ENCODE peak calls at places on chromosomes 4 and X, in five cellular contexts. One of them, this sample, is unnamed.

GRCh38 chrX:353566-354535 is 32.9 kb downstream of the PPP2R3B start:
- DNase-seq in COR-L47: no peak
- DNase-seq in kidney tubule cell: no peak
- DNase-seq in activated CD4-positive, alpha-beta T cell treated with anti-CD3 and anti-CD28 coated beads for 4 hours: no peak
- DNase-seq in heart left ventricle: no peak
- DNase-seq in this sample: peak; percentile 8

GRCh38 chrX:7904557-7904956 is 22.7 kb downstream of the PNPLA4 start:
- DNase-seq in heart left ventricle: no peak
- DNase-seq in kidney tubule cell: no peak
- DNase-seq in activated CD4-positive, alpha-beta T cell treated with anti-CD3 and anti-CD28 coated beads for 4 hours: no peak
- DNase-seq in COR-L47: no peak
- DNase-seq in this sample: no peak

GRCh38 chrX:9148626-9149385 is 114.9 kb upstream of the FAM9B start:
- DNase-seq in heart left ventricle: no peak
- DNase-seq in kidney tubule cell: peak; percentile 85
- DNase-seq in COR-L47: no peak
- DNase-seq in activated CD4-positive, alpha-beta T cell treated with anti-CD3 and anti-CD28 coated beads for 4 hours: no peak
- DNase-seq in this sample: no peak

GRCh38 chr4:137707626-137708025 is 175.3 kb upstream of the PCDH18 start:
- DNase-seq in COR-L47: no peak
- DNase-seq in activated CD4-positive, alpha-beta T cell treated with anti-CD3 and anti-CD28 coated beads for 4 hours: no peak
- DNase-seq in heart left ventricle: no peak
- DNase-seq in kidney tubule cell: no peak
- DNase-seq in this sample: no peak

GRCh38 chr4:183876268-183876934 is 28.7 kb upstream of the STOX2 start:
- DNase-seq in activated CD4-positive, alpha-beta T cell treated with anti-CD3 and anti-CD28 coated beads for 4 hours: no peak
- DNase-seq in kidney tubule cell: peak; percentile 95
- DNase-seq in COR-L47: peak; percentile 92
- DNase-seq in heart left ventricle: peak; percentile 89
- DNase-seq in this sample: peak; percentile 83

GRCh38 chr4:26692014-26692726 is 108.3 kb downstream of the TBC1D19 start:
- DNase-seq in kidney tubule cell: no peak
- DNase-seq in COR-L47: no peak
- DNase-seq in heart left ventricle: no peak
- DNase-seq in activated CD4-positive, alpha-beta T cell treated with anti-CD3 and anti-CD28 coated beads for 4 hours: no peak
- DNase-seq in this sample: no peak

GRCh38 chr4:85210353-85210752 is 243.9 kb upstream of the WDFY3 start:
- DNase-seq in COR-L47: no peak
- DNase-seq in activated CD4-positive, alpha-beta T cell treated with anti-CD3 and anti-CD28 coated beads for 4 hours: no peak
- DNase-seq in kidney tubule cell: peak; percentile 84
- DNase-seq in heart left ventricle: no peak
- DNase-seq in this sample: no peak

GRCh38 chrX:34849371-34849770 is 93.2 kb upstream of the FAM47B start:
- DNase-seq in kidney tubule cell: no peak
- DNase-seq in heart left ventricle: no peak
- DNase-seq in activated CD4-positive, alpha-beta T cell treated with anti-CD3 and anti-CD28 coated beads for 4 hours: no peak
- DNase-seq in COR-L47: no peak
- DNase-seq in this sample: no peak

GRCh38 chrX:125646195-125646594 is 326.5 kb downstream of the TEX13C start:
- DNase-seq in heart left ventricle: no peak
- DNase-seq in activated CD4-positive, alpha-beta T cell treated with anti-CD3 and anti-CD28 coated beads for 4 hours: no peak
- DNase-seq in kidney tubule cell: peak; percentile 2
- DNase-seq in COR-L47: no peak
- DNase-seq in this sample: no peak

GRCh38 chrX:154135458-154136229 is 8.4 kb upstream of the OPN1LW start:
- DNase-seq in heart left ventricle: no peak
- DNase-seq in activated CD4-positive, alpha-beta T cell treated with anti-CD3 and anti-CD28 coated beads for 4 hours: no peak
- DNase-seq in COR-L47: no peak
- DNase-seq in kidney tubule cell: peak; percentile 70
- DNase-seq in this sample: no peak

GRCh38 chr4:68490826-68491457 is 43.7 kb downstream of the TMPRSS11E start:
- DNase-seq in activated CD4-positive, alpha-beta T cell treated with anti-CD3 and anti-CD28 coated beads for 4 hours: no peak
- DNase-seq in COR-L47: no peak
- DNase-seq in heart left ventricle: no peak
- DNase-seq in kidney tubule cell: no peak
- DNase-seq in this sample: no peak

GRCh38 chr4:110348711-110349383 is 127.1 kb upstream of the ENPEP start:
- DNase-seq in heart left ventricle: no peak
- DNase-seq in activated CD4-positive, alpha-beta T cell treated with anti-CD3 and anti-CD28 coated beads for 4 hours: no peak
- DNase-seq in COR-L47: no peak
- DNase-seq in kidney tubule cell: no peak
- DNase-seq in this sample: no peak

GRCh38 chr4:173243321-173243720 is 74.7 kb downstream of the GALNT7 start:
- DNase-seq in heart left ventricle: no peak
- DNase-seq in COR-L47: no peak
- DNase-seq in kidney tubule cell: peak; percentile 84
- DNase-seq in activated CD4-positive, alpha-beta T cell treated with anti-CD3 and anti-CD28 coated beads for 4 hours: no peak
- DNase-seq in this sample: no peak

GRCh38 chrX:69073721-69074120 is 91.5 kb downstream of the PJA1 start:
- DNase-seq in activated CD4-positive, alpha-beta T cell treated with anti-CD3 and anti-CD28 coated beads for 4 hours: no peak
- DNase-seq in kidney tubule cell: no peak
- DNase-seq in COR-L47: no peak
- DNase-seq in heart left ventricle: no peak
- DNase-seq in this sample: no peak